ENCODE peak calls at places on chromosomes 11 and 22, in five cellular contexts. H is Karpas-422, Y is upper lobe of left lung, O is neural progenitor cell, M is colonic mucosa. A is an unnamed sample.
A peak's percentile ranks its signal among the peaks of the same experiment; 100 is the strongest.

GRCh38 chr22:38655532-38656255 is 498 bp downstream of the FAM227A start:
- DNase-seq in H (peak; percentile 57), Y (no peak), O (no peak), M (no peak), A (peak; percentile 17)

GRCh38 chr22:27674524-27674923 is 127.0 kb downstream of the MN1 start:
- DNase-seq in H (no peak), Y (no peak), O (no peak), M (no peak), A (no peak)

GRCh38 chr11:128201801-128202200 is 385.6 kb downstream of the ETS1 start:
- DNase-seq in H (no peak), Y (no peak), O (no peak), M (no peak), A (no peak)

GRCh38 chr11:131854391-131854790 is 484.0 kb downstream of the NTM start:
- DNase-seq in H (no peak), Y (no peak), O (no peak), M (no peak), A (no peak)

GRCh38 chr11:128451651-128452470 is 135.5 kb downstream of the ETS1 start:
- DNase-seq in H (no peak), Y (peak; percentile 71), O (peak; percentile 36), M (peak; percentile 63), A (peak; percentile 80)

GRCh38 chr11:94060401-94060800 is 39.2 kb downstream of the HEPHL1 start:
- DNase-seq in H (no peak), Y (no peak), O (no peak), M (no peak), A (peak; percentile 60)

GRCh38 chr11:115980336-115980735 is 476.1 kb upstream of the CADM1 start:
- DNase-seq in H (no peak), Y (no peak), O (no peak), M (no peak), A (no peak)

GRCh38 chr11:64376071-64376470 is 17.1 kb downstream of the RPS6KA4 start:
- DNase-seq in H (no peak), Y (no peak), O (no peak), M (no peak), A (no peak)

DNA sequence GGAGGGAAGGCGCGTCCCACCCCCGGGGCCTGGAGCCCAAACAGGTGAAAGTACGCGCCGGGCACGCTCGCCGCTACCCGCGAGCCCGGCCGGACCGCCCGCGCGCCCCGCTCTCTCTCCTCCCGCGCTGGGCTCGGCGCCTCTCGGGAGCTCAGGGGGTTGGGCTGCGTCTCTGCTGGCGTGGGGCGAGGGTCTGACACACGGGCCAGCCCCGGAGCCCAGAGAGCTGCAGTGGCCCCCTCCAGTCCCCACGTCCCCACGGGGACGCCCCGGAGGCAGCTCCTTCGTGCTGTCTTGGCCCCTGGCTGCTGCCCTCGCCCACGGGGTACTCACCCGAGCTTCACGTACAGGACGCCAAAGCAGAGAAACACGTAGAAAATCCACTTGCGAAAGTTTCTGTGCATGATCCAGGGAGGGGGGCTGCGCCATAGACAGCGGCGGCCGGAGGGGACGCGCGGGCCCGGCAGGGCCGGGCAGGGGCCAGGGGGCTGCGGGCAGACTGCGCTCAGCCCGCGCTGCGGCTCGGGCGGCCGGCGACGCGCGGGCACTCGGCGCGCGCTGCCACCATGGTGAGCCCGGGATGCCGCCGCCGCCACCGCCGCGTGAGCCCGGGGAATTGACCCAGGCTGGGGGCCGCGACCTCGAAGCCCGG is 485 bp downstream of the WNT7B start:
- DNase-seq in H (no peak), Y (no peak), O (peak; percentile 44), M (no peak), A (no peak)
- H3K4me3 ChIP-seq in H (no peak overlapping the region), Y (peak overlapping the region; percentile 49), O (peak overlapping the region; percentile 55), M (no peak overlapping the region), A (peak overlapping the region; percentile 41)

DNA sequence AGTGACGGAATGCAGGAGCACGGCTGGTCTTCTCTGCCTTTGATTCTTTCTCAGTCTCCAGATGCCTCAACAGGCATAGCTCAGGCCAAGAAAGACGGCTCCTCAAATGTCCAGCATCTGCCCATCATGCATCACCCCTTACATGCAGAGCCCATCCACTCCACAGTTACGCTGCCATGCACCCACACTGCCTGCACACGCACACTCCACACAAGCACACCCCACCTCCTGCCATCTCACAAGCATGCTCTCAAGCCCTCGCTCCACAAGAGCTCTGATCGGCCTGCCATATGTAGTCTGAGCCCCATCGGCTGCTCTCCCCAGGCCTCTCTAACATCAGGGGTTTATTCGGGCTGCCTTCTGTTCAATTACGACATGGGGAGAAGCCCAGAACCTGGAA is 18.8 kb downstream of the SCN4B start:
- DNase-seq in H (no peak), Y (no peak), O (no peak), M (no peak), A (no peak)
- H3K4me3 ChIP-seq in H (no peak overlapping the region), Y (no peak overlapping the region), O (no peak overlapping the region), M (no peak overlapping the region), A (no peak overlapping the region)

GRCh38 chr11:110453684-110454354 is 24.1 kb downstream of the FDX1 start:
- DNase-seq in H (no peak), Y (no peak), O (no peak), M (no peak), A (peak; percentile 51)
- H3K4me3 ChIP-seq in H (no peak overlapping the region), Y (no peak overlapping the region), O (no peak overlapping the region), M (no peak overlapping the region), A (no peak overlapping the region)

DNA sequence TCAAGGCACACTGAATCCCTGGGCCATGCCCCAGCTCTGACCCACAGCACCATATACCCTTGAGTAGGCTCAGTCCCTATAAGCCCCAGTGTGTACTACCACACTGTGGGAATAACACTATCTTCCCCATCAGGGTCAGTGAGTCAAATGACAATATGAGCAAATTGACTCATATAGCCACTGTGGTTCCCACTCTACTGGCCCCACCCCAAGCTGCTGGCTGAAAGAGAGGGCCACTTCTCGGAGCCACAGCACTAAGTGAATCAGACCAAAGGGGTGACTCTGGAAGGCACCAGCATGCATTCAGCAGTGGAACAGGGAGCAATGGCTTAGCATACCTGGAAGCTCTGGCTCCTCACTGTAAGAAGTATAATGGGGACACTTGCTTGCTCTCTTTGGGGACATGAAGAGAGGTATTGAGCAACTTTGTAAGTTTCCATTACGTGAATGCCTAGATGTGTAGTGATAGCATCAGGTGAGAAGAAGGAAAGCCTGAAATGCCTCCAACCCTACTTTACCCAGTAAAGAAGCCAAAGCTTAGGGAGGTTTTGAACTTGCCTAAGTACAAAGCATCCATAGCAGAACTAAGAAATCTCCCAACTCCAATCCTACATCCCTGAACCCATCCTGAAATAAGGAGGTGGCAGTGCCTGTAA is 13.5 kb downstream of the CD59 start:
- DNase-seq in H (no peak), Y (peak; percentile 64), O (no peak), M (no peak), A (peak; percentile 59)
- H3K4me3 ChIP-seq in H (no peak overlapping the region), Y (no peak overlapping the region), O (no peak overlapping the region), M (no peak overlapping the region), A (no peak overlapping the region)

GRCh38 chr11:57787920-57788716 is 26.5 kb downstream of the CTNND1 start:
- DNase-seq in H (no peak), Y (peak; percentile 47), O (peak; percentile 36), M (no peak), A (no peak)
- H3K4me3 ChIP-seq in H (no peak overlapping the region), Y (no peak overlapping the region), O (peak overlapping the region; percentile 4), M (no peak overlapping the region), A (no peak overlapping the region)

DNA sequence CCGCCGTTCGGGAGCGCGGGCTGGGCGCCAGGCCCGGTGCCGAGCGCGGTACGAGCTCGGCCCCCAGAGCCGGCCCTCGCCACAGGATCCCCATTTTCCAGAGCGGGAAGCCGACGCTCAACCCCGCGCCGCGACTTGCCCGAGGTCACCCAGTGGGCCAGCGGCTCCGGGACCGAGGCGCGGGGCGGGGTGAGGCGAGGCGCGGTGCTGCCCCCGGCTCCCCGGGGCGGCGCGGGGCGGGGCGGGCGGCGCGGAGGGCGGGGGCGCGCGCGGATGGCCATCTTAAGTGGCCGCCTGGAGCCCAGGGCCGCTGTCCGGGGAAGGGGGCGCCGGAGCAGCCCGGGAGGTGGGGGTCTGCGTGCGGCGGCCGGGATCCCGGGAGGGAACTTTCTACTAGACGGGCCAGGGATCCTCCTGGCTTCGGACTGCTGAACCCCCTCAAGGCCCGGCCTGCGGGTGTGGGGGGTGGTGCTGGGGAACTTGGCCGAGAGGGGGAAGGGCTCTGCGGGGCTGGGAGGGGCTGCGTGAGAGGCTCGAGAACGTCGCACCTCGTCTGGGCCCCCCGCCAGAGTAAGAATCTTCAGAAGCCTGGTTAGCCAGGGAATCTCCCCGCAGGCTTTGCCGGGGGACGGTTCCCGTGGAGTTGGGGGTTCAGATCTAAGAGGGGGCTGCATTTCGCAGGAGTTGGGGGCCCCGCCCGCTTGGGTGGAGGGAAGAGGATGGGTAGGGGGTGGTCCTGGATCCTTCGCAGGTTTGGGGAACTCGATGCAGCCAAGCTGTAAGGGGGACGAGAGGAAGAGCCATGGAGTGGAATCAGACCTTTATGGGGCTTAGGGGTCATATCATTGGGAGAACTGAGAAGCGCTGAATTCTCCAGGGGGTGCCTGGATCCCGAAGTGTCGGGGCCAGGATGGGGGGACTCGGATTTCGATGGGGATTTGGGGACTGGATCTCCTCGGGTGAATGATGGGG is 666 bp upstream of the INPPL1 start:
- DNase-seq in H (peak; percentile 78), Y (peak; percentile 82), O (peak; percentile 57), M (peak; percentile 80), A (peak; percentile 68)
- H3K4me3 ChIP-seq in H (peak overlapping the region; percentile 99), Y (peak overlapping the region; percentile 90), O (peak overlapping the region; percentile 87), M (peak overlapping the region; percentile 75), A (peak overlapping the region; percentile 91)

GRCh38 chr11:114075891-114076441 is 16.5 kb downstream of the ZBTB16 start:
- DNase-seq in H (peak; percentile 55), Y (peak; percentile 25), O (peak; percentile 71), M (no peak), A (peak; percentile 27)
- H3K4me3 ChIP-seq in H (no peak overlapping the region), Y (no peak overlapping the region), O (no peak overlapping the region), M (no peak overlapping the region), A (no peak overlapping the region)

GRCh38 chr11:1873048-1873812 is 18.5 kb downstream of the PRR33 start:
- DNase-seq in H (no peak), Y (no peak), O (peak; percentile 39), M (no peak), A (peak; percentile 60)
- H3K4me3 ChIP-seq in H (no peak overlapping the region), Y (no peak overlapping the region), O (no peak overlapping the region), M (no peak overlapping the region), A (no peak overlapping the region)